ENCODE peak calls at places on chromosomes 4 and X, in four cellular contexts. X is neural crest cell, I is IMR-90, J is Peyer's patch. P is an unnamed sample.
A peak's percentile ranks its signal among the peaks of the same experiment; 100 is the strongest.

GRCh38 chr4:62454535-62454934 is 1254.4 kb downstream of the ADGRL3 start:
- DNase-seq in X (no peak), J (no peak), I (no peak), P (no peak)

GRCh38 chr4:185920171-185920570 is 108.2 kb upstream of the SORBS2 start:
- DNase-seq in J (no peak), I (no peak), X (no peak), P (no peak)

GRCh38 chr4:38385286-38386010 is 278.6 kb upstream of the KLF3 start:
- DNase-seq in J (no peak), X (no peak), I (no peak), P (no peak)

GRCh38 chr4:124396333-124396732 is 316.2 kb downstream of the ANKRD50 start:
- DNase-seq in I (no peak), J (no peak), X (no peak), P (no peak)

GRCh38 chr4:122639181-122639580 is 18.3 kb upstream of the IL21 start:
- DNase-seq in I (no peak), J (no peak), X (no peak), P (no peak)

GRCh38 chr4:56844817-56845580 is 23.5 kb upstream of the SPINK2 start:
- DNase-seq in J (no peak), I (no peak), X (no peak), P (no peak)

GRCh38 chr4:100306018-100306417 is 115.8 kb upstream of the DDIT4L start:
- DNase-seq in I (peak; percentile 47), J (no peak), X (no peak), P (peak; percentile 49)

GRCh38 chr4:156972370-156972980 is 876 bp upstream of the PDGFC start:
- DNase-seq in X (no peak), I (peak; percentile 18), J (no peak), P (no peak)

GRCh38 chrX:47293106-47293505 is 60.3 kb downstream of the USP11 start:
- DNase-seq in X (no peak), J (no peak), I (no peak), P (no peak)

GRCh38 chrX:1581132-1581531 is 10.3 kb upstream of the AKAP17A start:
- DNase-seq in I (no peak), J (peak; percentile 78), X (peak; percentile 64), P (peak; percentile 16)

GRCh38 chr4:4884611-4885010 is 25.1 kb downstream of the MSX1 start:
- DNase-seq in I (no peak), J (no peak), X (no peak), P (no peak)

GRCh38 chr4:6746721-6747689 is 31.0 kb downstream of the BLOC1S4 start:
- DNase-seq in I (no peak), X (no peak), J (peak; percentile 89), P (no peak)

GRCh38 chrX:103792916-103793540 is 16.4 kb downstream of the PLP1 start:
- DNase-seq in I (peak; percentile 80), X (no peak), J (no peak), P (peak; percentile 48)

GRCh38 chr4:71275004-71275403 is 63.8 kb upstream of the SLC4A4 start:
- DNase-seq in J (no peak), X (no peak), I (no peak), P (no peak)

GRCh38 chr4:183408791-183409190 is 35.6 kb upstream of the CDKN2AIP start:
- DNase-seq in I (no peak), J (peak; percentile 67), X (no peak), P (no peak)

GRCh38 chr4:114076865-114077264 is 97.4 kb upstream of the ARSJ start:
- DNase-seq in J (no peak), I (no peak), X (no peak), P (peak; percentile 1)

GRCh38 chrX:71533514-71533849 is 578 bp downstream of the OGT start:
- DNase-seq in X (no peak), J (no peak), I (no peak), P (no peak)

GRCh38 chrX:10884246-10884645 is 226.9 kb upstream of the HCCS start:
- DNase-seq in J (no peak), X (no peak), I (peak; percentile 56), P (no peak)

GRCh38 chrX:21723097-21723496 is 34.8 kb downstream of the SMPX start:
- DNase-seq in X (no peak), I (peak; percentile 14), J (no peak), P (no peak)

GRCh38 chr4:7714176-7714575 is 225.5 kb downstream of the AFAP1 start:
- DNase-seq in I (no peak), J (no peak), X (no peak), P (no peak)

GRCh38 chrX:41435708-41436107 is 11.4 kb upstream of the NYX start:
- DNase-seq in I (no peak), X (no peak), J (no peak), P (no peak)

GRCh38 chr4:92636038-92636825 is 332.5 kb downstream of the GRID2 start:
- DNase-seq in I (no peak), J (no peak), X (no peak), P (no peak)

GRCh38 chr4:1195894-1196401 is 23.6 kb upstream of the SPON2 start:
- DNase-seq in X (no peak), I (no peak), J (no peak), P (no peak)

GRCh38 chr4:81651500-81651899 is 179.8 kb upstream of the RASGEF1B start:
- DNase-seq in I (no peak), X (no peak), J (no peak), P (no peak)

GRCh38 chr4:148926861-148927260 is 484.6 kb upstream of the NR3C2 start:
- DNase-seq in X (no peak), I (peak; percentile 73), J (peak; percentile 69), P (no peak)

GRCh38 chr4:83386931-83387897 is 52.6 kb upstream of the HPSE start:
- DNase-seq in I (no peak), J (no peak), X (no peak), P (no peak)

GRCh38 chrX:53239474-53239873 is 14.5 kb upstream of the KDM5C start:
- DNase-seq in X (no peak), I (no peak), J (no peak), P (no peak)
- TF ChIP-seq CTCF in X (peak; percentile 21), I (peak; percentile 20), J (no peak), P (peak; percentile 21)

DNA sequence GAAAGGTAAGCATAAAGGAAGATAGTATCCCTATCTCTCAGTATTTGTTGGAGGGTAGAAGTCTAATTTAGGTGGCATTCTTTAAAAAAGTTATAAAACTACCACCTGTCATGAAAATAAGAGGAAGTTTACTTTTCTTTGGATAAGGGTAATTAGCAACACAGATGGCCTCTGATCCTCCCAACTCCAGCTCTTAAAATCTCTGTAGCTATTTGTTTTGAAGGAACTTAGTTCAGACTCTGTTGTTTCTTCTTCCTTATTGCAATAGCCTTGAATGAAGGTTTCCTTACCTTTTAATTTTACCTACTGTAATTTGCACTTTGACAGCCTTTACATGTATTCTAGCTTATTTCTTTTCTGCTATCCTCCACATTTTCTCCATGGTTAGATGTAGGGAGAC is 1261.3 kb downstream of the RAPGEF2 start:
- DNase-seq in I (no peak), X (no peak), J (no peak), P (no peak)
- TF ChIP-seq CTCF in I (no peak), X (no peak), J (no peak), P (no peak)

GRCh38 chr4:150106886-150107285 is 28.6 kb downstream of the DCLK2 start:
- DNase-seq in J (no peak), I (no peak), X (no peak), P (no peak)

GRCh38 chr4:150108693-150109092 is 30.4 kb downstream of the DCLK2 start:
- DNase-seq in I (no peak), X (no peak), J (no peak), P (no peak)

DNA sequence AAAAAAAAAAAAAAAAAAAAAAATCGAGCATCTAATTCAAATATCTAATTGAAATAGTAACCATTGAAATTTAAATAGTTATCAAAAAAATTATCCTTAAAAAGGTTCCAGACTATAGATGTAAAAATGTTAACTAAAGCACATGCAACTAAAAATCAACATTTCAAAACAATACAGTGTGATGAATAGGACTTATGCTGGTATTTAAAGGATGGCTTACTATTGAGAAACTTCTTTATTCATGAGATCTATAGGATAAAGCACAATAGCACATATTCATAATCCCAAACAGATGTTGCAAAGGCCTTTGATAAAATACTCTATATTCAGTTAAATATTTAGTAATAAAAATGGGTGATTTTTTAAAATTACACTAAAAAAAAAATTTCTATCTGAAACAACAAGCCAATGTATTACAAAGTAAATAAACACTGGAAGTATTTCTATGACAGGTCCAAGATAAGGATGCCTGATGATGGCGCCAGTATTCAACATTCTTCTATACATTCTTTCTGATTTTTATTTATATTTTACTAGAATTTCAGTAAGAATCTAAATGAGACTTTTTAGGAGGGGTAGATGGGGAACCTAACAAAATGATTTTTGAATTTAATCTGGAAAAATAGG is 26.3 kb downstream of the DCLK2 start:
- DNase-seq in I (no peak), J (no peak), X (no peak), P (no peak)
- TF ChIP-seq CTCF in I (no peak), J (no peak), X (no peak), P (peak; percentile 29)

GRCh38 chr4:41991916-41992767 is 1.8 kb downstream of the SLC30A9 start:
- DNase-seq in X (no peak), J (no peak), I (peak; percentile 23), P (no peak)
- TF ChIP-seq CTCF in X (no peak), J (no peak), I (no peak), P (no peak)

GRCh38 chr4:103721251-103721650 is 1.5 kb upstream of the TACR3 start:
- DNase-seq in I (no peak), J (no peak), X (no peak), P (no peak)

GRCh38 chr4:103719320-103720204 is at the start of gene TACR3:
- DNase-seq in I (no peak), X (peak; percentile 23), J (no peak), P (no peak)

GRCh38 chr4:103720661-103721060 is 876 bp upstream of the TACR3 start:
- DNase-seq in J (no peak), X (no peak), I (no peak), P (no peak)

DNA sequence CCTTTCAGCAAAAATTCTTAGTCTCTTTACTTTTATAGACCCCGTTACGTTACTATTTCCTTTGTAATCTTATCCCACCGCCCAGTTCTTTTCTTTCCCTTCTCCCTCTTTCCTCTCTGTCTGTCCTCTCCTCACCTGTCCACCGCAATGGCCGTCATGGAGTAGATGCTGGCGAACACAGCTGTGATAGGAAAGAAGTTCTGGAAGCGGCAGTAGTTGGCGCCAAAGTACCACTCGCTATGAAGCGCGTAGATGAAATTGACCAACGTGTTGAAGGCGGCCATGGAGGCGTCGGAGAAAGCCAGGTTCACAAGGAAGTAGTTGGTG is 829 bp downstream of the TACR3 start:
- DNase-seq in I (no peak), X (no peak), J (no peak), P (no peak)
- TF ChIP-seq CTCF in I (no peak), X (no peak), J (no peak), P (no peak)

GRCh38 chr4:31130930-31131329 is 410.8 kb downstream of the PCDH7 start:
- DNase-seq in I (no peak), J (no peak), X (no peak), P (no peak)
- TF ChIP-seq CTCF in I (no peak), J (no peak), X (no peak), P (no peak)

GRCh38 chr4:126051709-126052424 is 737.1 kb downstream of the FAT4 start:
- DNase-seq in J (no peak), X (no peak), I (peak; percentile 84), P (peak; percentile 57)
- TF ChIP-seq CTCF in J (no peak), X (peak; percentile 43), I (peak; percentile 33), P (peak; percentile 47)